ENCODE peak calls at places on chromosomes 2 and 18, in six cellular contexts. Q is NCI-H774; M is left ventricle myocardium inferior; I is stimulated activated CD4-positive, alpha-beta T cell treated with anti-CD3 and anti-CD28 coated beads, TNF-alpha, amount 100 ng/mL, for 4 hours; S is HS-27A; U is stimulated activated naive CD8-positive, alpha-beta T cell treated with anti-CD3 and anti-CD28 coated beads, Interleukin-15, Interleukin-2, amounts not matched to agents 100 U/mL and 50 U/mL, for 24 hours. V is an unnamed sample.

GRCh38 chr2:71129114-71129890 is 727 bp downstream of the MCEE start:
- DNase-seq in M (no peak), Q (no peak), S (no peak), U (no peak), I (no peak), V (no peak)

GRCh38 chr18:36066731-36067117 is 635 bp downstream of the RPRD1A start:
- DNase-seq in S (no peak), I (no peak), Q (no peak), M (no peak), U (no peak), V (no peak)

GRCh38 chr2:55168221-55169154 is 63.6 kb downstream of the CLHC1 start:
- DNase-seq in Q (peak; percentile 55), U (peak; percentile 21), I (no peak), M (no peak), S (peak; percentile 42), V (peak; percentile 48)

GRCh38 chr2:185689906-185690539 is 48.6 kb upstream of the FSIP2 start:
- DNase-seq in M (no peak), Q (no peak), U (no peak), S (no peak), I (no peak), V (no peak)

GRCh38 chr2:37348155-37348554 is 3.7 kb downstream of the QPCT start:
- DNase-seq in M (no peak), I (no peak), S (no peak), Q (no peak), U (no peak), V (no peak)

GRCh38 chr2:39875182-39875913 is 96.3 kb upstream of the THUMPD2 start:
- DNase-seq in I (no peak), M (peak; percentile 26), Q (no peak), S (no peak), U (no peak), V (peak; percentile 24)

GRCh38 chr2:176461686-176462376 is 192.6 kb downstream of the MTX2 start:
- DNase-seq in U (no peak), Q (no peak), S (no peak), I (no peak), M (no peak), V (no peak)

GRCh38 chr2:20130821-20131645 is 79.6 kb upstream of the LAPTM4A start:
- DNase-seq in I (no peak), M (no peak), U (no peak), S (no peak), Q (no peak), V (no peak)

GRCh38 chr2:238226698-238227586 is 12.9 kb downstream of the HES6 start:
- DNase-seq in M (no peak), U (no peak), S (no peak), Q (no peak), I (no peak), V (no peak)

GRCh38 chr2:231425811-231426703 is 30.5 kb downstream of the B3GNT7 start:
- DNase-seq in S (no peak), I (no peak), U (no peak), Q (no peak), M (no peak), V (no peak)

GRCh38 chr18:49561377-49562193 is at the start of gene LIPG:
- DNase-seq in I (no peak), U (peak; percentile 52), Q (peak; percentile 82), S (no peak), M (no peak), V (peak; percentile 29)

GRCh38 chr18:39667905-39668304 is 2102.3 kb upstream of the CELF4 start:
- DNase-seq in M (no peak), I (no peak), Q (no peak), U (no peak), S (no peak), V (no peak)

GRCh38 chr18:49476664-49477411 is 10.2 kb downstream of the C18orf32 start:
- DNase-seq in I (no peak), Q (no peak), S (no peak), M (no peak), U (no peak), V (peak; percentile 50)

GRCh38 chr2:180472133-180472532 is 465.0 kb upstream of the CWC22 start:
- DNase-seq in Q (no peak), I (no peak), S (no peak), M (no peak), U (no peak), V (no peak)

GRCh38 chr2:240636563-240637115 is 11.4 kb downstream of the GPR35 start:
- DNase-seq in U (no peak), I (no peak), M (peak; percentile 6), S (no peak), Q (no peak), V (no peak)

GRCh38 chr18:13222371-13223281 is 4.1 kb downstream of the LDLRAD4 start:
- DNase-seq in Q (peak; percentile 66), I (no peak), U (no peak), S (no peak), M (peak; percentile 78), V (peak; percentile 78)

GRCh38 chr18:42231796-42232195 is 276.8 kb downstream of the PIK3C3 start:
- DNase-seq in S (no peak), Q (no peak), M (no peak), U (no peak), I (no peak), V (no peak)

GRCh38 chr2:13542061-13542460 is 825.3 kb downstream of the TRIB2 start:
- DNase-seq in S (no peak), I (no peak), M (no peak), Q (no peak), U (no peak), V (no peak)

GRCh38 chr2:54454922-54455583 is 1.1 kb upstream of the SPTBN1 start:
- DNase-seq in I (no peak), U (no peak), S (no peak), M (no peak), Q (no peak), V (peak; percentile 28)

GRCh38 chr2:54455584-54456525 is at the start of gene SPTBN1:
- DNase-seq in Q (peak; percentile 88), S (no peak), M (peak; percentile 94), U (peak; percentile 40), I (no peak), V (peak; percentile 92)